ENCODE peak calls at places on chromosomes 4 and X, in nine cellular contexts. One of them, this sample, is unnamed.
A peak's percentile ranks its signal among the peaks of the same experiment; 100 is the strongest.

GRCh38 chrX:101749436-101749835 is 89.8 kb upstream of the ARMCX2 start:
- DNase-seq in A549: no peak
- DNase-seq in NB4: no peak
- DNase-seq in ovary: no peak
- DNase-seq in breast epithelium: no peak
- DNase-seq in HCT116: no peak
- DNase-seq in esophagus squamous epithelium: no peak
- DNase-seq in tibial nerve: no peak
- DNase-seq in body of pancreas: no peak
- DNase-seq in this sample: no peak

GRCh38 chr4:124867551-124867950 is 155.0 kb upstream of the ANKRD50 start:
- DNase-seq in A549: no peak
- DNase-seq in NB4: no peak
- DNase-seq in ovary: no peak
- DNase-seq in breast epithelium: no peak
- DNase-seq in HCT116: no peak
- DNase-seq in esophagus squamous epithelium: no peak
- DNase-seq in tibial nerve: no peak
- DNase-seq in body of pancreas: no peak
- DNase-seq in this sample: no peak

GRCh38 chr4:74777531-74777930 is 16.8 kb downstream of the BTC start:
- DNase-seq in A549: no peak
- DNase-seq in NB4: no peak
- DNase-seq in ovary: no peak
- DNase-seq in breast epithelium: no peak
- DNase-seq in HCT116: no peak
- DNase-seq in esophagus squamous epithelium: no peak
- DNase-seq in tibial nerve: no peak
- DNase-seq in body of pancreas: no peak
- DNase-seq in this sample: no peak

GRCh38 chr4:7287274-7287917 is 95.1 kb downstream of the SORCS2 start:
- DNase-seq in A549: no peak
- DNase-seq in NB4: no peak
- DNase-seq in ovary: no peak
- DNase-seq in breast epithelium: no peak
- DNase-seq in HCT116: no peak
- DNase-seq in esophagus squamous epithelium: no peak
- DNase-seq in tibial nerve: no peak
- DNase-seq in body of pancreas: no peak
- DNase-seq in this sample: no peak

GRCh38 chr4:177554966-177555574 is 112.8 kb upstream of the AGA start:
- DNase-seq in A549: no peak
- DNase-seq in NB4: peak; percentile 36
- DNase-seq in ovary: no peak
- DNase-seq in breast epithelium: no peak
- DNase-seq in HCT116: no peak
- DNase-seq in esophagus squamous epithelium: no peak
- DNase-seq in tibial nerve: no peak
- DNase-seq in body of pancreas: no peak
- DNase-seq in this sample: peak; percentile 11

GRCh38 chr4:101933855-101934254 is 143.3 kb downstream of the BANK1 start:
- DNase-seq in A549: no peak
- DNase-seq in NB4: no peak
- DNase-seq in ovary: no peak
- DNase-seq in breast epithelium: no peak
- DNase-seq in HCT116: no peak
- DNase-seq in esophagus squamous epithelium: no peak
- DNase-seq in tibial nerve: no peak
- DNase-seq in body of pancreas: no peak
- DNase-seq in this sample: no peak

GRCh38 chr4:84870398-84871163 is 95.9 kb downstream of the WDFY3 start:
- DNase-seq in A549: peak; percentile 9
- DNase-seq in NB4: no peak
- DNase-seq in ovary: no peak
- DNase-seq in breast epithelium: no peak
- DNase-seq in HCT116: peak; percentile 50
- DNase-seq in esophagus squamous epithelium: no peak
- DNase-seq in tibial nerve: no peak
- DNase-seq in body of pancreas: no peak
- DNase-seq in this sample: no peak

GRCh38 chrX:135410861-135411627 is 10.7 kb upstream of the SMIM10L2A start:
- DNase-seq in A549: no peak
- DNase-seq in NB4: peak; percentile 25
- DNase-seq in ovary: no peak
- DNase-seq in breast epithelium: no peak
- DNase-seq in HCT116: no peak
- DNase-seq in esophagus squamous epithelium: no peak
- DNase-seq in tibial nerve: no peak
- DNase-seq in body of pancreas: no peak
- DNase-seq in this sample: no peak

GRCh38 chr4:77174426-77174825 is 17.4 kb downstream of the CCNG2 start:
- DNase-seq in A549: no peak
- DNase-seq in NB4: no peak
- DNase-seq in ovary: no peak
- DNase-seq in breast epithelium: no peak
- DNase-seq in HCT116: no peak
- DNase-seq in esophagus squamous epithelium: no peak
- DNase-seq in tibial nerve: no peak
- DNase-seq in body of pancreas: no peak
- DNase-seq in this sample: no peak

GRCh38 chr4:74661427-74662171 is 132.7 kb downstream of the BTC start:
- DNase-seq in A549: no peak
- DNase-seq in NB4: no peak
- DNase-seq in ovary: no peak
- DNase-seq in breast epithelium: no peak
- DNase-seq in HCT116: no peak
- DNase-seq in esophagus squamous epithelium: no peak
- DNase-seq in tibial nerve: no peak
- DNase-seq in body of pancreas: no peak
- DNase-seq in this sample: no peak

DNA sequence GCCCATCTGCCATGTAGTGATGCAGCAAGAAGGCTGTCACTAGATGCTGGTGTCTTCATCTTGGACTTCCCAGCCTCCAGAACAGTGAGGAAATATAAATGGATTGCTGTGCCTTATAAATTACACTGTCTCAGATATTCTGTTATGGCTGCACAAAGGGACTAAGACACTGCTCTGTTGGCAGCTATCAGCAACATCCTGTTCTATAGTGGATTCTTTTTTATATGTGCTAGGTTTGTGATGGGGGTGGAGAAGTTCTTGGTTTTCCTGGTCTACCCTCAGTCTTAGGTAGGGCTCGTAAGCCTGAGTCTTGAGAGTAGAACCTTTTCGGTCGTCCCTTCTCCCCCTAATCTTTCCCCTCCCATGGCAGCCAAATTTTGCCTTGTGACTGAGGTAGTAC is 17.3 kb downstream of the STIM2 start:
- DNase-seq in A549: no peak
- DNase-seq in NB4: no peak
- DNase-seq in ovary: no peak
- DNase-seq in breast epithelium: no peak
- DNase-seq in HCT116: no peak
- DNase-seq in esophagus squamous epithelium: no peak
- DNase-seq in tibial nerve: no peak
- DNase-seq in body of pancreas: no peak
- DNase-seq in this sample: no peak
- H3K4me3 ChIP-seq in A549: no peak overlapping the region
- H3K4me3 ChIP-seq in NB4: no peak overlapping the region
- H3K4me3 ChIP-seq in ovary: no peak overlapping the region
- H3K4me3 ChIP-seq in breast epithelium: no peak overlapping the region
- H3K4me3 ChIP-seq in HCT116: no peak overlapping the region
- H3K4me3 ChIP-seq in esophagus squamous epithelium: no peak overlapping the region
- H3K4me3 ChIP-seq in tibial nerve: no peak overlapping the region
- H3K4me3 ChIP-seq in body of pancreas: no peak overlapping the region
- H3K4me3 ChIP-seq in this sample: no peak overlapping the region

DNA sequence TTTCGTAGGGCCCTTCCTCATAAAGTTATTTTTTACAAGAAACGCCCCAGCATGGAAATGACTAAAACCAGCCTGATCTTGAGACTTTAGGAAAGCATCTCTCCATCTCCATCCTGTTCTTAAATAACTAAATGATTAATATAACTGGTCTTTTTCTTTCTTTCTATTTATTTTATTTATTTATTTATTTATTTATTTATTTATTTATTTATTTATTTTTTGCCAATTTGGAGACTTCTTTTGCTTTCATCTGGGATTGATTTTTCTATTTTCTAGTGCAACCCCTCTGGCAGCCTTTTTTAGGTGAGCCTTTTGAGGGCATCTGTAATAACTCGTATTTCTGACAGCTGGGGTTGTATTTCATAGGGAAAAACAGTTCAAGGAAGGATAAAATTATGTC is 1.2 kb upstream of the KLHL34 start:
- DNase-seq in A549: no peak
- DNase-seq in NB4: no peak
- DNase-seq in ovary: no peak
- DNase-seq in breast epithelium: no peak
- DNase-seq in HCT116: no peak
- DNase-seq in esophagus squamous epithelium: no peak
- DNase-seq in tibial nerve: no peak
- DNase-seq in body of pancreas: no peak
- DNase-seq in this sample: no peak
- TF ChIP-seq POLR2A in A549: no peak
- TF ChIP-seq POLR2A in NB4: no peak
- TF ChIP-seq POLR2A in ovary: no peak
- TF ChIP-seq POLR2A in breast epithelium: no peak
- TF ChIP-seq POLR2A in HCT116: no peak
- TF ChIP-seq POLR2A in esophagus squamous epithelium: no peak
- TF ChIP-seq POLR2A in tibial nerve: no peak
- TF ChIP-seq POLR2A in body of pancreas: no peak
- TF ChIP-seq POLR2A in this sample: no peak

GRCh38 chrX:148995661-148996060 is 495.2 kb downstream of the AFF2 start:
- DNase-seq in A549: no peak
- DNase-seq in NB4: no peak
- DNase-seq in ovary: no peak
- DNase-seq in breast epithelium: no peak
- DNase-seq in HCT116: no peak
- DNase-seq in esophagus squamous epithelium: no peak
- DNase-seq in tibial nerve: no peak
- DNase-seq in body of pancreas: no peak
- DNase-seq in this sample: no peak
- H3K4me3 ChIP-seq in A549: no peak overlapping the region
- H3K4me3 ChIP-seq in NB4: no peak overlapping the region
- H3K4me3 ChIP-seq in ovary: no peak overlapping the region
- H3K4me3 ChIP-seq in breast epithelium: no peak overlapping the region
- H3K4me3 ChIP-seq in HCT116: no peak overlapping the region
- H3K4me3 ChIP-seq in esophagus squamous epithelium: no peak overlapping the region
- H3K4me3 ChIP-seq in tibial nerve: no peak overlapping the region
- H3K4me3 ChIP-seq in body of pancreas: no peak overlapping the region
- H3K4me3 ChIP-seq in this sample: no peak overlapping the region

GRCh38 chr4:1691737-1692373 is 7.7 kb upstream of the FAM53A start:
- DNase-seq in A549: no peak
- DNase-seq in NB4: no peak
- DNase-seq in ovary: no peak
- DNase-seq in breast epithelium: no peak
- DNase-seq in HCT116: no peak
- DNase-seq in esophagus squamous epithelium: no peak
- DNase-seq in tibial nerve: no peak
- DNase-seq in body of pancreas: no peak
- DNase-seq in this sample: no peak
- TF ChIP-seq POLR2A in A549: no peak
- TF ChIP-seq POLR2A in NB4: no peak
- TF ChIP-seq POLR2A in ovary: no peak
- TF ChIP-seq POLR2A in breast epithelium: no peak
- TF ChIP-seq POLR2A in HCT116: no peak
- TF ChIP-seq POLR2A in esophagus squamous epithelium: no peak
- TF ChIP-seq POLR2A in tibial nerve: no peak
- TF ChIP-seq POLR2A in body of pancreas: no peak
- TF ChIP-seq POLR2A in this sample: no peak

DNA sequence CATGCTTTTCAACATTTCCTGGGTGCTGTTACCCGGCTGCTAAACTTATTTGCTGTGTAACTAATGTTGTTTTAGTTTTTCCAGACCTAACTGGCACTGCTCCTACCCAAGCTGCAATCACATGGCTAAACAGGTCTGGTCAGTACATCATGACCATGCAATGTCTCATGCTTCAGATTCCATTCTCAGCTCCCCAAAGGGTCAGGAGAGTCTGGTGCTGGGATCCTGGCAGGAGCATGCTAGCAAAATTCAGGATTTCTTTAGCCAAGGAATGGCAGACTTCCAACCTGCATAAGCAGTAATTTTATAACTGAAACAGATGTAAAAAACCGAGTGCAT is 12.6 kb upstream of the CENPU start:
- DNase-seq in A549: no peak
- DNase-seq in NB4: no peak
- DNase-seq in ovary: peak; percentile 35
- DNase-seq in breast epithelium: peak; percentile 85
- DNase-seq in HCT116: no peak
- DNase-seq in esophagus squamous epithelium: no peak
- DNase-seq in tibial nerve: peak; percentile 78
- DNase-seq in body of pancreas: peak; percentile 82
- DNase-seq in this sample: peak; percentile 85
- H3K4me3 ChIP-seq in A549: no peak overlapping the region
- H3K4me3 ChIP-seq in NB4: peak overlapping the region; percentile 29
- H3K4me3 ChIP-seq in ovary: no peak overlapping the region
- H3K4me3 ChIP-seq in breast epithelium: no peak overlapping the region
- H3K4me3 ChIP-seq in HCT116: no peak overlapping the region
- H3K4me3 ChIP-seq in esophagus squamous epithelium: no peak overlapping the region
- H3K4me3 ChIP-seq in tibial nerve: no peak overlapping the region
- H3K4me3 ChIP-seq in body of pancreas: no peak overlapping the region
- H3K4me3 ChIP-seq in this sample: no peak overlapping the region

DNA sequence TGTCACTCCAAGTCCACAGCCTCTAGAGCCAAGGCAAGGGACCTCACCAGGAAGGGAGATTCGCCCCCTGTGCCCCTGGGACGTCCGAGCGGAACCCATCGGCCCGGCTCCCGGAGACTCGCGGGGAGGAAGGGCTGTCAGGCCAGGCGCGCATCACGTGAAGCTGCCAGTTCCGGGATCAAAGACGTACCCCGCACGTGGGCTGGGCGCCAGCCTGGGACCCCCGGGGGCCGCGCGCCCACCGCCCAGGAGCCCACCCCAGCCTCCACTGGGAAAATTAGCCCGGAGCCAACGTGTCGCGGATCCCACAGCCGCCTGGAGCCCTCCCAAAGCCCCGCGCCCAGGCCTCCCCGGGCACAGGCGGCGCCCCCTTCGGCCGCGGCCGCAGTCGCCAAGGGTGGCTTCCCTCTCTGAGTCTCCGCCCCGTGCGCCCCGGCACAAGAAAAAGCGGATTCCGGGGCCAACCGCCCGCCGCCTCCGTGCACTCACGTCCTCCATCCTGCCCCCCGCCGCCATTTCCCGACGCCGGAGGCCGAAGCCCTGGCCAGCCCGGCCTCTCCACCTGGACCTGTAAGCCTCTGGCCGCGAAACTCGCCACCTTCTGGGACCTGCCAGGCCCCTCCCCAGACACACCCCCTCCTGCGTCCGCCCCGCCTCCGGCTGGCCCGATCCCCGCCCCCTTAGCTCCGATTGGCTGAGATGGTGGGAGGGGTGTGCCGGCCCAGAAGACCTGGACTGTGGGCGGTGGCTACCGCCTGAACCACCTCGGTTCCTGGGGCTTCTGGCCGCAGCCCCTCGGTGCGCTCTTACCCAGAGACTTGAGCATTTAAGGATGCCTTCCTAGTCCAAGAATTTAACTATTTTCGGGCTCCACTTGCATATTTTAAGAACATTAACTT is at the start of gene TMEM192:
- DNase-seq in A549: peak; percentile 72
- DNase-seq in NB4: peak; percentile 91
- DNase-seq in ovary: peak; percentile 97
- DNase-seq in breast epithelium: peak; percentile 93
- DNase-seq in HCT116: peak; percentile 83
- DNase-seq in esophagus squamous epithelium: peak; percentile 69
- DNase-seq in tibial nerve: peak; percentile 92
- DNase-seq in body of pancreas: peak; percentile 95
- DNase-seq in this sample: peak; percentile 95
- TF ChIP-seq POLR2A in A549: no peak
- TF ChIP-seq POLR2A in NB4: peak; percentile 69
- TF ChIP-seq POLR2A in ovary: peak; percentile 42
- TF ChIP-seq POLR2A in breast epithelium: peak; percentile 79
- TF ChIP-seq POLR2A in HCT116: no peak
- TF ChIP-seq POLR2A in esophagus squamous epithelium: no peak
- TF ChIP-seq POLR2A in tibial nerve: peak; percentile 91
- TF ChIP-seq POLR2A in body of pancreas: peak; percentile 88
- TF ChIP-seq POLR2A in this sample: peak; percentile 91